ENCODE peak calls at places on chromosomes 12 and 14, in four cellular contexts. One of them, this sample, is unnamed.

GRCh38 chr12:30794591-30795409 is 40.0 kb upstream of the CAPRIN2 start:
- DNase-seq in osteocyte: no peak
- DNase-seq in WERI-Rb-1: no peak
- DNase-seq in WTC11: peak; percentile 42
- DNase-seq in this sample: no peak

GRCh38 chr12:100553851-100554404 is 19.6 kb upstream of the GAS2L3 start:
- DNase-seq in WTC11: no peak
- DNase-seq in osteocyte: no peak
- DNase-seq in WERI-Rb-1: peak; percentile 76
- DNase-seq in this sample: no peak

GRCh38 chr14:38420045-38420444 is 164.2 kb upstream of the CLEC14A start:
- DNase-seq in osteocyte: no peak
- DNase-seq in WERI-Rb-1: no peak
- DNase-seq in WTC11: no peak
- DNase-seq in this sample: no peak

GRCh38 chr12:57899010-57899662 is 42.2 kb upstream of the ATP23 start:
- DNase-seq in WERI-Rb-1: no peak
- DNase-seq in WTC11: no peak
- DNase-seq in osteocyte: no peak
- DNase-seq in this sample: no peak

GRCh38 chr14:75022655-75023054 is 19.9 kb downstream of the EIF2B2 start:
- DNase-seq in WTC11: peak; percentile 48
- DNase-seq in osteocyte: no peak
- DNase-seq in WERI-Rb-1: peak; percentile 34
- DNase-seq in this sample: no peak

GRCh38 chr14:65927871-65928270 is 515.3 kb downstream of the FUT8 start:
- DNase-seq in WTC11: peak; percentile 24
- DNase-seq in WERI-Rb-1: no peak
- DNase-seq in osteocyte: peak; percentile 70
- DNase-seq in this sample: no peak

GRCh38 chr14:93057586-93058280 is 58.0 kb downstream of the ITPK1 start:
- DNase-seq in WTC11: no peak
- DNase-seq in WERI-Rb-1: no peak
- DNase-seq in osteocyte: no peak
- DNase-seq in this sample: no peak

GRCh38 chr12:25054783-25055144 is 105.9 kb upstream of the BCAT1 start:
- DNase-seq in WERI-Rb-1: no peak
- DNase-seq in osteocyte: no peak
- DNase-seq in WTC11: no peak
- DNase-seq in this sample: no peak

GRCh38 chr14:57982802-57983201 is 116.9 kb upstream of the SLC35F4 start:
- DNase-seq in osteocyte: no peak
- DNase-seq in WERI-Rb-1: no peak
- DNase-seq in WTC11: peak; percentile 22
- DNase-seq in this sample: no peak

GRCh38 chr14:31142455-31143087 is 65.0 kb downstream of the HECTD1 start:
- DNase-seq in WERI-Rb-1: no peak
- DNase-seq in osteocyte: no peak
- DNase-seq in WTC11: no peak
- DNase-seq in this sample: no peak

GRCh38 chr12:88111074-88111652 is 30.7 kb downstream of the CEP290 start:
- DNase-seq in WTC11: no peak
- DNase-seq in WERI-Rb-1: no peak
- DNase-seq in osteocyte: no peak
- DNase-seq in this sample: no peak

GRCh38 chr14:101584049-101584859 is 23.0 kb downstream of the DIO3 start:
- DNase-seq in WTC11: no peak
- DNase-seq in osteocyte: no peak
- DNase-seq in WERI-Rb-1: no peak
- DNase-seq in this sample: no peak

GRCh38 chr12:108935165-108935564 is 55.3 kb downstream of the DAO start:
- DNase-seq in osteocyte: no peak
- DNase-seq in WERI-Rb-1: no peak
- DNase-seq in WTC11: no peak
- DNase-seq in this sample: no peak

GRCh38 chr12:87439990-87440827 is 589.0 kb downstream of the C12orf50 start:
- DNase-seq in osteocyte: no peak
- DNase-seq in WTC11: no peak
- DNase-seq in WERI-Rb-1: no peak
- DNase-seq in this sample: no peak

GRCh38 chr12:52353766-52354165 is 13.5 kb downstream of the KRT85 start:
- DNase-seq in osteocyte: peak; percentile 77
- DNase-seq in WTC11: no peak
- DNase-seq in WERI-Rb-1: no peak
- DNase-seq in this sample: no peak

GRCh38 chr12:79367016-79367575 is 323.7 kb downstream of the PAWR start:
- DNase-seq in osteocyte: no peak
- DNase-seq in WTC11: no peak
- DNase-seq in WERI-Rb-1: no peak
- DNase-seq in this sample: no peak

GRCh38 chr14:99968156-99968920 is 96.9 kb upstream of the EVL start:
- DNase-seq in WERI-Rb-1: no peak
- DNase-seq in osteocyte: no peak
- DNase-seq in WTC11: no peak
- DNase-seq in this sample: no peak

GRCh38 chr12:62730649-62731377 is 204.1 kb downstream of the PPM1H start:
- DNase-seq in WTC11: no peak
- DNase-seq in WERI-Rb-1: no peak
- DNase-seq in osteocyte: no peak
- DNase-seq in this sample: no peak

GRCh38 chr14:75301666-75302325 is 23.2 kb downstream of the FOS start:
- DNase-seq in WERI-Rb-1: no peak
- DNase-seq in osteocyte: no peak
- DNase-seq in WTC11: no peak
- DNase-seq in this sample: no peak

GRCh38 chr14:81464253-81465001 is 64.3 kb upstream of the STON2 start:
- DNase-seq in osteocyte: no peak
- DNase-seq in WERI-Rb-1: peak; percentile 42
- DNase-seq in WTC11: peak; percentile 42
- DNase-seq in this sample: no peak

GRCh38 chr12:14885718-14886201 is at the start of gene MGP:
- DNase-seq in WERI-Rb-1: no peak
- DNase-seq in WTC11: no peak
- DNase-seq in osteocyte: no peak
- DNase-seq in this sample: no peak

GRCh38 chr14:56339855-56340701 is 221.9 kb downstream of the PELI2 start:
- DNase-seq in WTC11: peak; percentile 66
- DNase-seq in WERI-Rb-1: peak; percentile 72
- DNase-seq in osteocyte: no peak
- DNase-seq in this sample: no peak

GRCh38 chr14:34439090-34439489 is 22.9 kb downstream of the SPTSSA start:
- DNase-seq in WERI-Rb-1: no peak
- DNase-seq in osteocyte: no peak
- DNase-seq in WTC11: peak; percentile 19
- DNase-seq in this sample: no peak
- TF ChIP-seq CTCF in WERI-Rb-1: no peak
- TF ChIP-seq CTCF in osteocyte: no peak
- TF ChIP-seq CTCF in WTC11: peak; percentile 37
- TF ChIP-seq CTCF in this sample: no peak

DNA sequence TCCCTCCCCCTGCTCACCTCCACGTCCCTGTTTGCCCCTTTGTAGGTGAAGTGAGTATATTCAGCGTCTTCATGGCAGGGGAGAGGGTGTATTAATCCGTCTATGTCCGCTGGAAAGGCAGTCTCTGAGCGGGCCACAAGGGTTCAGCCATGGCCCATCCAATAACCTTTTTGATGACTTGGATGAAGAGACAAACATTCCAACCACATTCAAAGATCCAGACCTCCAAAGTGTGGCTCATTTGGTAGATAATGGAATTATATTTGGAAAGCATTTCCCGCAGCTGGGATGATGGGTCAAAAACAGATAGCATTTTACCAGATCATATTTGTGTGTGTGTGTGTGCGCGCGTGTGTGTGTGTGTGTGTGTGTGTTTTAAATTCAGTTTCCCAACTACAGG is 345.9 kb downstream of the DPF3 start:
- DNase-seq in osteocyte: no peak
- DNase-seq in WTC11: no peak
- DNase-seq in WERI-Rb-1: peak; percentile 22
- DNase-seq in this sample: no peak
- TF ChIP-seq CTCF in osteocyte: no peak
- TF ChIP-seq CTCF in WTC11: no peak
- TF ChIP-seq CTCF in WERI-Rb-1: peak; percentile 31
- TF ChIP-seq CTCF in this sample: no peak

GRCh38 chr12:2743478-2743877 is 51.3 kb upstream of the FKBP4 start:
- DNase-seq in WERI-Rb-1: no peak
- DNase-seq in WTC11: no peak
- DNase-seq in osteocyte: peak; percentile 79
- DNase-seq in this sample: no peak
- TF ChIP-seq CTCF in WERI-Rb-1: no peak
- TF ChIP-seq CTCF in WTC11: no peak
- TF ChIP-seq CTCF in osteocyte: no peak
- TF ChIP-seq CTCF in this sample: no peak

DNA sequence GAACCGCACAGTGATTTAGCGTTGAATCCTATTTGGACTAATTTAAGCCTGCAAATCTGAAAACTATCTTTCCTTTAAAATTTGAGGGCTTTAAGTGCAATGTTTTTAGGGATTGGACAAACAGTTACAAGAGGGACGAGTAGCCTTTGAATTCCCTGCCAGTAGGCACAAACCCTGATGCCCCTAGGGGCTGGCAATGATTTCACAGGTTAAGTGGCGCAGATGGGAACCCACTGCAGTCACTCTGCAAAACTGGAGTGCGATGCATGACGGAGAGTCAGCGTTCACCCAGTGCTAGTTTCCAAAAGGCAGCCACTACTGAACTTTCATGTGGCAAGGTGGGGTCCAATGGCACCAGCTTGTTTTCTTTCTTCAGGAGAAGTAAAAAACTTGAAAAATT is 99.4 kb upstream of the FRMD6 start:
- DNase-seq in WTC11: peak; percentile 19
- DNase-seq in osteocyte: no peak
- DNase-seq in WERI-Rb-1: no peak
- DNase-seq in this sample: no peak
- TF ChIP-seq CTCF in WTC11: peak; percentile 12
- TF ChIP-seq CTCF in osteocyte: no peak
- TF ChIP-seq CTCF in WERI-Rb-1: peak; percentile 30
- TF ChIP-seq CTCF in this sample: peak; percentile 49

GRCh38 chr12:121397521-121397920 is 2.4 kb upstream of the RNF34 start:
- DNase-seq in WTC11: no peak
- DNase-seq in osteocyte: no peak
- DNase-seq in WERI-Rb-1: no peak
- DNase-seq in this sample: no peak
- TF ChIP-seq CTCF in WTC11: no peak
- TF ChIP-seq CTCF in osteocyte: no peak
- TF ChIP-seq CTCF in WERI-Rb-1: no peak
- TF ChIP-seq CTCF in this sample: no peak

DNA sequence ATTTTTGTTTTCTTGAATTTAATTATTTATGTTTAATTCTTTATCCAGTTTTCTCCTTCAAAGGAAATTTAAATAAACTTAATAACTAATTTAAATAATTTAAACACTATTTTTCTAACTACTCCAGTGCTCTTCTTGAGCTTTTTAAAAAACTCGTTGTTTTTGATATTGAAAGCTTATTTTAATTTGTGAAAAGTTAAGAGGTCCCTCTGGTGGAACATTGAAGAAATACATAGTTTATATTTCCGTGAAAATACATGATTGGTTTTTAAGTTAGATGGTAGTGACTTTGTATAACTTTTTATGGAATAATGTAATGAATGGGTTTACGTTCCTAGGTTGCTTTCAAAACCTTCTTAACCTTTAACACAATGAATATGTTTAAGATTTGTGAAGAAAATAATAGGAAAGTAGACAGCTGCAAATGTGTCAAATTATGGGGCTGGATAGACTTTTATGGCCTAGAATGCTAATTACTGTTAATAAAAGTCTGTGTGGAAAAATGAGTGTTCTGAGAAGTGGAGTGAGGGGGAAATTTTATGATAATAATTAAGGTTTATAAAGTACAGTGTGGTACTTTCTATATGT is 45.9 kb upstream of the MSRB3 start:
- DNase-seq in osteocyte: no peak
- DNase-seq in WERI-Rb-1: no peak
- DNase-seq in WTC11: no peak
- DNase-seq in this sample: no peak
- TF ChIP-seq CTCF in osteocyte: peak; percentile 56
- TF ChIP-seq CTCF in WERI-Rb-1: no peak
- TF ChIP-seq CTCF in WTC11: no peak
- TF ChIP-seq CTCF in this sample: peak; percentile 76

GRCh38 chr12:120361506-120362208 is 7.3 kb downstream of the MSI1 start:
- DNase-seq in WERI-Rb-1: peak; percentile 95
- DNase-seq in WTC11: peak; percentile 93
- DNase-seq in osteocyte: peak; percentile 92
- DNase-seq in this sample: peak; percentile 94

GRCh38 chr12:120364487-120364886 is 4.5 kb downstream of the MSI1 start:
- DNase-seq in osteocyte: no peak
- DNase-seq in WTC11: no peak
- DNase-seq in WERI-Rb-1: no peak
- DNase-seq in this sample: no peak

GRCh38 chr12:120362516-120363273 is 6.3 kb downstream of the MSI1 start:
- DNase-seq in WERI-Rb-1: peak; percentile 65
- DNase-seq in WTC11: no peak
- DNase-seq in osteocyte: no peak
- DNase-seq in this sample: no peak

GRCh38 chr12:120365675-120366340 is 3.2 kb downstream of the MSI1 start:
- DNase-seq in osteocyte: no peak
- DNase-seq in WERI-Rb-1: no peak
- DNase-seq in WTC11: no peak
- DNase-seq in this sample: no peak

DNA sequence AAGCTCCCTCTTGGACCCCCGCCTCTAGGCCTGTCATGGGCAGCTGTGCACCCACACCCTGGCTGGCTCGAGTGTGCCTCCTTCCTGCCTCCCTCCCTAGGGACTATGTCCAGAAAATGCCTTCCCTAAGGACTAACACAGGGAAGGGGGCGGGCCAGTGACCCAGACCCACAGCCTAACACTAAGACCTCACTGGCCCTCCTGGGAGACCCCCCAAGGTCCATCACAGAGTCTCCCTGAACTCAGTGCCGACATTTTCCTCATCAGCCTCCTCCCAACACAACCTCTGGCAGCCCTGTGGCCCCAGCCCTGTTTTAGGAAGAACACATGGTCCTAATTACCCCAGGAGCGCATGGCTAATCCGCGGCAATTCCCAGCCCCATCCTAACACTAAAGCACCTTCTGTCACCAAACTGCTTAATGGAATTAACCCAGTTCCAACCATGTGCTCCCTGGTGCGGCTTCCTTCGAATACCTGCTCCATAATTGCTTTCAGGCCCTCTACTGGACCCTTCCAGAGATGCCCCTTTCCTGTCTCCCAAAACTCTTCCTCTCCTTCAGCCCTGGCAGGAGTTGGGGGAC is 5.6 kb downstream of the MSI1 start:
- DNase-seq in WTC11: no peak
- DNase-seq in osteocyte: no peak
- DNase-seq in WERI-Rb-1: peak; percentile 94
- DNase-seq in this sample: no peak
- TF ChIP-seq CTCF in WTC11: no peak
- TF ChIP-seq CTCF in osteocyte: no peak
- TF ChIP-seq CTCF in WERI-Rb-1: peak; percentile 40
- TF ChIP-seq CTCF in this sample: peak; percentile 19

GRCh38 chr14:53399057-53399456 is 245.9 kb upstream of the DDHD1 start:
- DNase-seq in WTC11: peak; percentile 58
- DNase-seq in WERI-Rb-1: no peak
- DNase-seq in osteocyte: no peak
- DNase-seq in this sample: no peak
- TF ChIP-seq CTCF in WTC11: no peak
- TF ChIP-seq CTCF in WERI-Rb-1: no peak
- TF ChIP-seq CTCF in osteocyte: peak; percentile 46
- TF ChIP-seq CTCF in this sample: peak; percentile 61

GRCh38 chr12:27964123-27964522 is 8.4 kb downstream of the PTHLH start:
- DNase-seq in WERI-Rb-1: no peak
- DNase-seq in osteocyte: no peak
- DNase-seq in WTC11: no peak
- DNase-seq in this sample: no peak
- TF ChIP-seq CTCF in WERI-Rb-1: no peak
- TF ChIP-seq CTCF in osteocyte: no peak
- TF ChIP-seq CTCF in WTC11: no peak
- TF ChIP-seq CTCF in this sample: no peak

This sample was measured in type B pancreatic cell.